ENCODE peak calls at places on chromosomes 13 and 19, in ten cellular contexts. X, S, U, L, D, J, V, N, Z and T are unnamed samples.

GRCh38 chr13:111337741-111338140 is 17.3 kb downstream of the TEX29 start:
- DNase-seq in L (no peak), V (peak; percentile 1), N (no peak), U (no peak), S (peak; percentile 33), Z (no peak), J (no peak), X (no peak), D (peak; percentile 3), T (no peak)

GRCh38 chr13:83716121-83716520 is 166.2 kb downstream of the SLITRK1 start:
- DNase-seq in U (no peak), D (no peak), L (no peak), Z (no peak), S (peak; percentile 16), V (no peak), X (peak; percentile 3), N (no peak), J (no peak), T (peak; percentile 14)

GRCh38 chr13:21395953-21396352 is 63.1 kb downstream of the ZDHHC20 start:
- DNase-seq in V (no peak), N (no peak), X (no peak), J (no peak), L (no peak), S (no peak), U (no peak), Z (peak; percentile 29), D (no peak), T (no peak)

GRCh38 chr13:75195479-75196111 is 286.4 kb downstream of the TBC1D4 start:
- DNase-seq in U (no peak), L (no peak), S (no peak), N (peak; percentile 78), J (no peak), X (peak; percentile 23), V (no peak), Z (no peak), D (no peak), T (peak; percentile 33)

GRCh38 chr13:35144496-35144895 is 202.4 kb downstream of the NBEA start:
- DNase-seq in X (no peak), D (no peak), J (no peak), N (no peak), S (no peak), U (no peak), L (no peak), Z (no peak), V (no peak), T (no peak)

GRCh38 chr13:106008540-106008939 is 526.9 kb downstream of the EFNB2 start:
- DNase-seq in V (no peak), U (no peak), D (no peak), X (no peak), S (no peak), L (no peak), N (no peak), J (no peak), Z (no peak), T (no peak)

GRCh38 chr13:95267662-95268369 is 33.4 kb downstream of the ABCC4 start:
- DNase-seq in N (peak; percentile 80), L (no peak), X (no peak), U (no peak), D (peak; percentile 71), J (peak; percentile 50), Z (no peak), V (no peak), S (peak; percentile 87), T (peak; percentile 51)

GRCh38 chr19:15316498-15316897 is 15.8 kb downstream of the BRD4 start:
- DNase-seq in S (peak; percentile 59), N (no peak), Z (no peak), D (no peak), V (no peak), X (no peak), U (no peak), L (no peak), J (no peak), T (no peak)

GRCh38 chr19:56639217-56639616 is 3.7 kb upstream of the SMIM17 start:
- DNase-seq in N (no peak), U (no peak), L (no peak), D (no peak), S (no peak), V (no peak), Z (no peak), X (peak; percentile 48), J (no peak), T (no peak)

GRCh38 chr13:87851395-87851794 is 180.2 kb downstream of the SLITRK5 start:
- DNase-seq in J (no peak), L (no peak), N (no peak), U (no peak), S (no peak), Z (no peak), D (no peak), X (no peak), V (no peak), T (no peak)

GRCh38 chr19:46571495-46571894 is 29.6 kb upstream of the CALM3 start:
- DNase-seq in D (no peak), U (peak; percentile 9), J (peak; percentile 30), L (no peak), Z (no peak), N (no peak), S (no peak), V (peak; percentile 71), X (peak; percentile 91), T (no peak)

GRCh38 chr13:46778095-46778494 is 18.9 kb downstream of the ESD start:
- DNase-seq in Z (no peak), N (no peak), L (no peak), V (no peak), J (no peak), S (no peak), D (no peak), X (no peak), U (no peak), T (no peak)

GRCh38 chr13:20489185-20489820 is 36.4 kb downstream of the CRYL1 start:
- DNase-seq in L (no peak), U (peak; percentile 12), X (no peak), N (no peak), D (no peak), Z (no peak), J (peak; percentile 69), S (no peak), V (no peak), T (no peak)

GRCh38 chr13:26247608-26248007 is 6.3 kb upstream of the CDK8 start:
- DNase-seq in Z (no peak), S (no peak), L (no peak), V (no peak), N (no peak), U (no peak), J (no peak), D (no peak), X (no peak), T (no peak)

GRCh38 chr19:33797821-33798633 is 1.4 kb downstream of the KCTD15 start:
- DNase-seq in Z (no peak), S (peak; percentile 33), V (peak; percentile 88), J (peak; percentile 22), X (peak; percentile 83), N (peak; percentile 19), U (peak; percentile 26), L (no peak), D (no peak), T (no peak)

GRCh38 chr13:113086031-113086750 is 19.4 kb upstream of the F7 start:
- DNase-seq in J (no peak), S (no peak), L (no peak), V (no peak), D (no peak), U (no peak), X (peak; percentile 74), N (no peak), Z (no peak), T (no peak)

GRCh38 chr13:99316224-99316623 is 9.0 kb upstream of the GPR183 start:
- DNase-seq in V (no peak), J (no peak), X (no peak), U (no peak), L (no peak), N (no peak), D (no peak), Z (no peak), S (no peak), T (no peak)

GRCh38 chr13:36332986-36333385 is 13.2 kb downstream of the SPART start:
- DNase-seq in S (peak; percentile 29), J (no peak), Z (no peak), V (no peak), L (no peak), D (no peak), N (no peak), U (no peak), X (no peak), T (no peak)

GRCh38 chr13:85347251-85347650 is 452.0 kb downstream of the SLITRK6 start:
- DNase-seq in U (no peak), Z (no peak), N (peak; percentile 83), D (no peak), X (no peak), J (peak; percentile 0), L (no peak), V (no peak), S (no peak), T (peak; percentile 16)

GRCh38 chr13:86601351-86601750 is 802.1 kb upstream of the SLITRK6 start:
- DNase-seq in Z (no peak), L (no peak), N (no peak), U (no peak), V (no peak), S (no peak), J (no peak), D (no peak), X (no peak), T (no peak)

GRCh38 chr13:114015608-114016295 is 41.9 kb upstream of the C13orf46 start:
- DNase-seq in X (no peak), J (no peak), S (no peak), D (no peak), L (no peak), U (no peak), N (peak; percentile 96), Z (no peak), V (no peak), T (peak; percentile 71)

GRCh38 chr13:92941167-92941566 is 285.4 kb upstream of the GPC6 start:
- DNase-seq in S (no peak), X (peak; percentile 4), L (no peak), V (no peak), Z (no peak), N (no peak), J (no peak), U (no peak), D (no peak), T (no peak)

GRCh38 chr19:42091300-42092266 is 15.6 kb downstream of the ZNF574 start:
- DNase-seq in Z (no peak), D (no peak), J (peak; percentile 67), S (peak; percentile 54), N (peak; percentile 12), U (peak; percentile 22), L (no peak), X (no peak), V (peak; percentile 55), T (peak; percentile 24)

GRCh38 chr13:67754016-67754415 is 523.9 kb upstream of the PCDH9 start:
- DNase-seq in Z (no peak), L (no peak), N (no peak), S (no peak), V (no peak), J (no peak), X (no peak), D (no peak), U (no peak), T (no peak)